ENCODE peak calls at places on chromosomes 13 and 19, in five cellular contexts. Y, B, A, S and W are unnamed samples.

GRCh38 chr13:44274838-44275237 is 98.8 kb upstream of the SERP2 start:
- DNase-seq in S (no peak), Y (no peak), A (no peak), B (no peak), W (no peak)

GRCh38 chr13:22944378-22944777 is 236.4 kb upstream of the SGCG start:
- DNase-seq in S (no peak), A (no peak), B (no peak), Y (no peak), W (no peak)

GRCh38 chr13:34654203-34654602 is 287.9 kb upstream of the NBEA start:
- DNase-seq in Y (no peak), B (no peak), A (no peak), S (no peak), W (no peak)

GRCh38 chr19:13031917-13032623 is 36.8 kb downstream of the NFIX start:
- DNase-seq in B (no peak), S (no peak), A (peak; percentile 87), Y (no peak), W (no peak)

GRCh38 chr19:18053571-18054219 is 33.0 kb downstream of the IL12RB1 start:
- DNase-seq in Y (no peak), B (no peak), S (no peak), A (no peak), W (no peak)

GRCh38 chr13:45781553-45782326 is 69.8 kb downstream of the SIAH3 start:
- DNase-seq in Y (no peak), S (no peak), B (no peak), A (no peak), W (no peak)

GRCh38 chr19:33389574-33390119 is 16.1 kb downstream of the CEBPG start:
- DNase-seq in A (no peak), B (no peak), S (no peak), Y (no peak), W (no peak)

GRCh38 chr19:45245334-45245787 is at the start of gene EXOC3L2:
- DNase-seq in Y (no peak), A (no peak), B (no peak), S (no peak), W (peak; percentile 70)

GRCh38 chr19:22088541-22089144 is 36.4 kb downstream of the ZNF257 start:
- DNase-seq in S (no peak), B (no peak), Y (no peak), A (no peak), W (no peak)

GRCh38 chr13:32427852-32428580 is at the start of gene N4BP2L1:
- DNase-seq in B (peak; percentile 87), Y (peak; percentile 9), S (peak; percentile 76), A (peak; percentile 96), W (no peak)

GRCh38 chr13:50686547-50686946 is 156.9 kb downstream of the DLEU7 start:
- DNase-seq in B (no peak), A (no peak), Y (no peak), S (no peak), W (no peak)

GRCh38 chr19:35051796-35052195 is 10.3 kb downstream of the HPN start:
- DNase-seq in Y (no peak), S (no peak), B (no peak), A (no peak), W (no peak)

GRCh38 chr13:46059405-46059804 is 6.9 kb upstream of the ZC3H13 start:
- DNase-seq in B (no peak), S (no peak), A (no peak), Y (no peak), W (no peak)

GRCh38 chr19:1882089-1882785 is 3.1 kb downstream of the ABHD17A start:
- DNase-seq in S (no peak), B (no peak), Y (no peak), A (no peak), W (no peak)

GRCh38 chr19:27734496-27735220 is 1478.3 kb downstream of the UQCRFS1 start:
- DNase-seq in A (no peak), B (no peak), Y (no peak), S (no peak), W (no peak)

GRCh38 chr13:21124853-21125252 is 51.5 kb downstream of the SKA3 start:
- DNase-seq in S (no peak), B (no peak), A (peak; percentile 60), Y (peak; percentile 35), W (no peak)

GRCh38 chr19:5290336-5291262 is 50.0 kb downstream of the PTPRS start:
- DNase-seq in S (no peak), B (no peak), Y (no peak), A (no peak), W (peak; percentile 47)

GRCh38 chr13:108682714-108683113 is 53.3 kb downstream of the MYO16 start:
- DNase-seq in B (no peak), S (no peak), Y (no peak), A (no peak), W (no peak)

GRCh38 chr19:18385675-18386542 is at the start of gene GDF15:
- DNase-seq in S (peak; percentile 90), A (peak; percentile 95), B (no peak), Y (peak; percentile 94), W (peak; percentile 83)

GRCh38 chr19:54795763-54796162 is 7.6 kb upstream of the KIR2DL4 start:
- DNase-seq in Y (no peak), B (no peak), A (no peak), S (no peak), W (no peak)

GRCh38 chr13:40552895-40553294 is 113.5 kb downstream of the FOXO1 start:
- DNase-seq in S (no peak), A (peak; percentile 46), Y (no peak), B (no peak), W (no peak)

GRCh38 chr13:42279080-42279479 is 7.1 kb downstream of the AKAP11 start:
- DNase-seq in B (no peak), A (no peak), Y (no peak), S (no peak), W (no peak)

GRCh38 chr19:42143341-42144234 is 11.3 kb upstream of the POU2F2 start:
- DNase-seq in Y (peak; percentile 48), A (no peak), S (peak; percentile 89), B (no peak), W (peak; percentile 44)

DNA sequence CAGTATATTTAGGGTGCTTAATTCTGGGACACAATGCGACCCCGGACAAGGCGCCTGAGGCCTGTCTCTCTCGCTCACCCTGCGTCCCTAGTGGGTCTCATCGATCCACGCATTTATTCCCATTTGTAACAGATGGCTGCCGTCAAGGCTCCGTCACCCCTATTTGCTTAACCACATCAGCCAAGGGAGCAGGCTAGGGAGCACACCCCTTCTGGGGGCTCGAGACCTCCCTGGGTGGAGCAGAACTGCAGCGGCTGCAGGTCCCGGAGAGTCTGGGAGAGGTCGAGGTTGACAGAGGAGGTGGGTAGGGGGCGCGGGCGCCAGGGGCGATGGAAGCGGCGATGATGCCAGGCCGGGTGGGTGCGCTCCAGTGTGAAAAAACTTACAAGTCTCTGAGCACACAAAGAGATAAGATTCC is 507 bp downstream of the ALG5 start:
- DNase-seq in B (no peak), S (peak; percentile 66), Y (no peak), A (no peak), W (peak; percentile 14)
- TF ChIP-seq RFX5 in B (no peak), S (no peak), Y (no peak), A (no peak), W (no peak)

DNA sequence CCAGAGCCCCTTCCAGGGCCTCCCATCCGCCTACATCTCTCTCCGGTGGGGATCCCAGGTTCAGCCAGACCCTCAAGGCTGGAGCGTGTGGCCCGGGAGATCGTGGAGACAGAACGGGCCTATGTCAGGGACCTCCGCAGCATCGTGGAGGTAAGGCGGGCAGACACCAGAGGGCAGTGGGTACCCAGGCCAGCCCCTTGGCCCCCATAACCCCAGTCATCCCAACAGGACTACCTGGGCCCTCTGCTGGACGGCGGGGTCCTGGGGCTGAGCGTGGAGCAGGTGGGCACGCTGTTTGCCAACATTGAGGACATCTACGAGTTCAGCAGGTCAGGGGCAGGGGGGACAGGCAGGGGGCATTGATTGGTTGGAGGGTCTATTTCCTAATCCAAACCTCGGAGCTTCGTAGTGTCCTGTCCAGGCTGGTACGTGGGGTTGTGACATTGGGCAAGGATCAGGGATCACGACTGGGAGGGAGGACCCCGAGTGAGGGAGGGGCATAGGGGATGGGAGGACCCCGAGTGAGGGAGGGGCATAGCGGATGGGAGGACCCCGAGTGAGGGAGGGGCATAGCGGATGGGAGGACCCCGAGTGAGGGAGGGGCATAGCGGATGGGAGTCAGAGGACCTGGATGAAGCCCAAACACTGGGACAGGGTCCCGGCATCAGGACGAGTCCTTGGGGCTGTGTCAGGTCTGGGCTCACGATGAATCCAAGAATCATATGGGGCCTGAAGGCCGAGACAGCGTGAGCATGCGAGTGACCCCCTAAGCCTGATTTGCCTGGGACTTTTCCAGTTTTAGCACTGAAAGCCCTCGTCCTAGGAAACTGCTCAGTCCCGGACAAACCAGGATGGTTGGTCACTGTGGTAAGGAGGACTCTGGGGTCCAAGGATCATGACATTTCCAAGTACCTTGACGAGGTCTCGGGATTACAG is 2.9 kb downstream of the PLEKHG2 start:
- DNase-seq in Y (peak; percentile 36), S (peak; percentile 67), B (no peak), A (no peak), W (no peak)
- TF ChIP-seq HDAC2 in Y (no peak), S (no peak), B (no peak), A (no peak), W (no peak)

GRCh38 chr19:10010939-10011338 is 635 bp upstream of the COL5A3 start:
- DNase-seq in Y (no peak), A (no peak), S (no peak), B (no peak), W (no peak)

GRCh38 chr19:10010247-10010691 is at the start of gene COL5A3:
- DNase-seq in B (no peak), Y (peak; percentile 11), S (peak; percentile 61), A (no peak), W (no peak)

GRCh38 chr19:10009714-10010224 is 535 bp downstream of the COL5A3 start:
- DNase-seq in B (no peak), S (no peak), A (no peak), Y (no peak), W (no peak)

GRCh38 chr19:10007811-10008211 is 2.5 kb downstream of the COL5A3 start:
- DNase-seq in Y (no peak), A (no peak), S (no peak), B (no peak), W (no peak)

DNA sequence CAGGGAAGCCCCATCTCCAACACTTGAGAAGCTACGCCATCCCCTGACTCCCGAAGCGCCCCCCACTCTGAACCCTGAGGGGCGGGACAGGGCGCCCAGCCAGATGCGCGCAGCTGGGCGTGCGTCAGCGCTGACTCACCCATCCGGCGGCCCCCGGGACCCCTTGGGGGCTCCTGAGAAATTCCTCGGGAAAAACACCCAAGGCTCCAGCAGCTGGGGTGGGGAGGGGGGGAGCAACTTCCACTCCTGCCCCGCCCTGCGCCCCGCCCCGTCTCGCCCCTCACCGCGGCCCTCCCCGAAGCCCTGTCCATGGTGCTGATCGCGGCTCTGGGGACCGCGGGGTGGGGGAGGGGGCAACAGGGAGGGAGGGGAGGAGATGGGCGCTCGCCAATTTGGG is 1.0 kb downstream of the COL5A3 start:
- DNase-seq in B (no peak), Y (no peak), A (no peak), S (peak; percentile 88), W (peak; percentile 95)
- TF ChIP-seq RFX5 in B (no peak), Y (no peak), A (no peak), S (no peak), W (no peak)

GRCh38 chr13:75347457-75347856 is 134.5 kb downstream of the TBC1D4 start:
- DNase-seq in S (no peak), Y (no peak), B (no peak), A (no peak), W (no peak)

GRCh38 chr13:75347925-75348324 is 134.0 kb downstream of the TBC1D4 start:
- DNase-seq in B (no peak), A (no peak), S (no peak), Y (peak; percentile 54), W (no peak)

GRCh38 chr13:75339635-75340374 is 142.2 kb downstream of the TBC1D4 start:
- DNase-seq in B (no peak), Y (no peak), S (no peak), A (peak; percentile 96), W (no peak)

GRCh38 chr13:75341025-75341424 is 140.9 kb downstream of the TBC1D4 start:
- DNase-seq in B (no peak), S (no peak), Y (no peak), A (no peak), W (no peak)

GRCh38 chr13:75345191-75345590 is 136.8 kb downstream of the TBC1D4 start:
- DNase-seq in B (no peak), Y (no peak), A (no peak), S (no peak), W (no peak)
- TF ChIP-seq HDAC2 in B (no peak), Y (no peak), A (no peak), S (no peak), W (no peak)